ENCODE peak calls at places on chromosomes 1 and 21, in six cellular contexts. One of them, this sample, is unnamed.

GRCh38 chr1:19344372-19344810 is 32.3 kb downstream of the SLC66A1 start:
- DNase-seq in left ventricle myocardium inferior: peak; percentile 65
- DNase-seq in fibroblast of the aortic adventitia: peak; percentile 48
- DNase-seq in A549: peak; percentile 44
- DNase-seq in ascending aorta: peak; percentile 73
- DNase-seq in neural progenitor cell: peak; percentile 77
- DNase-seq in this sample: no peak

GRCh38 chr1:39691383-39692151 is at the start of gene HPCAL4:
- DNase-seq in A549: peak; percentile 80
- DNase-seq in neural progenitor cell: peak; percentile 99
- DNase-seq in fibroblast of the aortic adventitia: peak; percentile 35
- DNase-seq in left ventricle myocardium inferior: peak; percentile 87
- DNase-seq in ascending aorta: peak; percentile 89
- DNase-seq in this sample: no peak

GRCh38 chr1:214224605-214225354 is 56.2 kb upstream of the SMYD2 start:
- DNase-seq in neural progenitor cell: peak; percentile 24
- DNase-seq in ascending aorta: no peak
- DNase-seq in A549: no peak
- DNase-seq in fibroblast of the aortic adventitia: peak; percentile 31
- DNase-seq in left ventricle myocardium inferior: no peak
- DNase-seq in this sample: no peak

GRCh38 chr1:169186106-169186505 is 79.6 kb downstream of the ATP1B1 start:
- DNase-seq in fibroblast of the aortic adventitia: no peak
- DNase-seq in A549: no peak
- DNase-seq in neural progenitor cell: no peak
- DNase-seq in left ventricle myocardium inferior: no peak
- DNase-seq in ascending aorta: no peak
- DNase-seq in this sample: no peak

GRCh38 chr1:162373541-162374375 is 2.9 kb downstream of the SPATA46 start:
- DNase-seq in fibroblast of the aortic adventitia: no peak
- DNase-seq in left ventricle myocardium inferior: no peak
- DNase-seq in ascending aorta: no peak
- DNase-seq in neural progenitor cell: no peak
- DNase-seq in A549: peak; percentile 46
- DNase-seq in this sample: no peak

GRCh38 chr1:113219377-113219776 is 146.4 kb downstream of the LRIG2 start:
- DNase-seq in fibroblast of the aortic adventitia: no peak
- DNase-seq in neural progenitor cell: peak; percentile 35
- DNase-seq in ascending aorta: no peak
- DNase-seq in left ventricle myocardium inferior: no peak
- DNase-seq in A549: no peak
- DNase-seq in this sample: no peak

GRCh38 chr1:60916178-60916577 is 166.2 kb upstream of the NFIA start:
- DNase-seq in A549: no peak
- DNase-seq in left ventricle myocardium inferior: no peak
- DNase-seq in ascending aorta: no peak
- DNase-seq in neural progenitor cell: no peak
- DNase-seq in fibroblast of the aortic adventitia: no peak
- DNase-seq in this sample: no peak

GRCh38 chr1:160538985-160539651 is 16.1 kb upstream of the SLAMF6 start:
- DNase-seq in neural progenitor cell: no peak
- DNase-seq in ascending aorta: no peak
- DNase-seq in left ventricle myocardium inferior: no peak
- DNase-seq in fibroblast of the aortic adventitia: no peak
- DNase-seq in A549: no peak
- DNase-seq in this sample: no peak

GRCh38 chr1:9400425-9401079 is 107.9 kb downstream of the SPSB1 start:
- DNase-seq in A549: peak; percentile 24
- DNase-seq in fibroblast of the aortic adventitia: no peak
- DNase-seq in left ventricle myocardium inferior: no peak
- DNase-seq in ascending aorta: no peak
- DNase-seq in neural progenitor cell: no peak
- DNase-seq in this sample: no peak

GRCh38 chr21:27480841-27481261 is 514.0 kb upstream of the ADAMTS5 start:
- DNase-seq in fibroblast of the aortic adventitia: peak; percentile 81
- DNase-seq in ascending aorta: no peak
- DNase-seq in left ventricle myocardium inferior: no peak
- DNase-seq in neural progenitor cell: no peak
- DNase-seq in A549: no peak
- DNase-seq in this sample: peak; percentile 9

GRCh38 chr1:91781371-91781825 is 104.6 kb downstream of the TGFBR3 start:
- DNase-seq in neural progenitor cell: no peak
- DNase-seq in A549: no peak
- DNase-seq in ascending aorta: peak; percentile 41
- DNase-seq in left ventricle myocardium inferior: no peak
- DNase-seq in fibroblast of the aortic adventitia: peak; percentile 91
- DNase-seq in this sample: no peak

GRCh38 chr21:34530264-34530663 is 18.3 kb upstream of the KCNE1 start:
- DNase-seq in ascending aorta: no peak
- DNase-seq in A549: no peak
- DNase-seq in left ventricle myocardium inferior: no peak
- DNase-seq in neural progenitor cell: no peak
- DNase-seq in fibroblast of the aortic adventitia: peak; percentile 61
- DNase-seq in this sample: no peak

GRCh38 chr1:119771016-119771415 is 2.3 kb upstream of the HMGCS2 start:
- DNase-seq in left ventricle myocardium inferior: peak; percentile 24
- DNase-seq in fibroblast of the aortic adventitia: no peak
- DNase-seq in A549: no peak
- DNase-seq in neural progenitor cell: peak; percentile 61
- DNase-seq in ascending aorta: no peak
- DNase-seq in this sample: peak; percentile 18

GRCh38 chr1:218377143-218377660 is 32.1 kb downstream of the TGFB2 start:
- DNase-seq in A549: peak; percentile 93
- DNase-seq in neural progenitor cell: no peak
- DNase-seq in ascending aorta: no peak
- DNase-seq in fibroblast of the aortic adventitia: peak; percentile 98
- DNase-seq in left ventricle myocardium inferior: no peak
- DNase-seq in this sample: peak; percentile 91

GRCh38 chr1:53618218-53619087 is 120.5 kb downstream of the GLIS1 start:
- DNase-seq in fibroblast of the aortic adventitia: no peak
- DNase-seq in A549: no peak
- DNase-seq in left ventricle myocardium inferior: no peak
- DNase-seq in neural progenitor cell: no peak
- DNase-seq in ascending aorta: peak; percentile 28
- DNase-seq in this sample: no peak

GRCh38 chr1:156804572-156805243 is 11.9 kb downstream of the SH2D2A start:
- DNase-seq in neural progenitor cell: peak; percentile 62
- DNase-seq in A549: no peak
- DNase-seq in fibroblast of the aortic adventitia: peak; percentile 65
- DNase-seq in left ventricle myocardium inferior: no peak
- DNase-seq in ascending aorta: no peak
- DNase-seq in this sample: no peak

GRCh38 chr21:28016571-28016970 is 976.1 kb downstream of the LTN1 start:
- DNase-seq in fibroblast of the aortic adventitia: peak; percentile 61
- DNase-seq in neural progenitor cell: no peak
- DNase-seq in ascending aorta: no peak
- DNase-seq in A549: no peak
- DNase-seq in left ventricle myocardium inferior: no peak
- DNase-seq in this sample: no peak

GRCh38 chr1:119547306-119547705 is 40.3 kb downstream of the HSD3B1 start:
- DNase-seq in neural progenitor cell: no peak
- DNase-seq in A549: no peak
- DNase-seq in left ventricle myocardium inferior: no peak
- DNase-seq in ascending aorta: no peak
- DNase-seq in fibroblast of the aortic adventitia: no peak
- DNase-seq in this sample: no peak

GRCh38 chr1:220775238-220775853 is 11.4 kb upstream of the MTARC1 start:
- DNase-seq in A549: peak; percentile 39
- DNase-seq in fibroblast of the aortic adventitia: peak; percentile 42
- DNase-seq in ascending aorta: peak; percentile 68
- DNase-seq in neural progenitor cell: peak; percentile 59
- DNase-seq in left ventricle myocardium inferior: no peak
- DNase-seq in this sample: no peak

GRCh38 chr1:78559680-78560079 is 60.6 kb upstream of the IFI44L start:
- DNase-seq in ascending aorta: no peak
- DNase-seq in A549: no peak
- DNase-seq in fibroblast of the aortic adventitia: no peak
- DNase-seq in left ventricle myocardium inferior: no peak
- DNase-seq in neural progenitor cell: no peak
- DNase-seq in this sample: no peak

GRCh38 chr21:46369520-46370235 is 45.7 kb downstream of the PCNT start:
- DNase-seq in fibroblast of the aortic adventitia: no peak
- DNase-seq in left ventricle myocardium inferior: no peak
- DNase-seq in A549: no peak
- DNase-seq in neural progenitor cell: no peak
- DNase-seq in ascending aorta: no peak
- DNase-seq in this sample: no peak

GRCh38 chr21:46372014-46372485 is 48.1 kb downstream of the PCNT start:
- DNase-seq in left ventricle myocardium inferior: no peak
- DNase-seq in neural progenitor cell: no peak
- DNase-seq in ascending aorta: no peak
- DNase-seq in A549: no peak
- DNase-seq in fibroblast of the aortic adventitia: no peak
- DNase-seq in this sample: no peak

GRCh38 chr21:46368533-46369285 is 44.8 kb downstream of the PCNT start:
- DNase-seq in fibroblast of the aortic adventitia: no peak
- DNase-seq in ascending aorta: no peak
- DNase-seq in A549: no peak
- DNase-seq in neural progenitor cell: no peak
- DNase-seq in left ventricle myocardium inferior: no peak
- DNase-seq in this sample: no peak

GRCh38 chr21:46374761-46375389 is 50.9 kb downstream of the PCNT start:
- DNase-seq in left ventricle myocardium inferior: no peak
- DNase-seq in A549: no peak
- DNase-seq in neural progenitor cell: no peak
- DNase-seq in fibroblast of the aortic adventitia: no peak
- DNase-seq in ascending aorta: no peak
- DNase-seq in this sample: no peak

DNA sequence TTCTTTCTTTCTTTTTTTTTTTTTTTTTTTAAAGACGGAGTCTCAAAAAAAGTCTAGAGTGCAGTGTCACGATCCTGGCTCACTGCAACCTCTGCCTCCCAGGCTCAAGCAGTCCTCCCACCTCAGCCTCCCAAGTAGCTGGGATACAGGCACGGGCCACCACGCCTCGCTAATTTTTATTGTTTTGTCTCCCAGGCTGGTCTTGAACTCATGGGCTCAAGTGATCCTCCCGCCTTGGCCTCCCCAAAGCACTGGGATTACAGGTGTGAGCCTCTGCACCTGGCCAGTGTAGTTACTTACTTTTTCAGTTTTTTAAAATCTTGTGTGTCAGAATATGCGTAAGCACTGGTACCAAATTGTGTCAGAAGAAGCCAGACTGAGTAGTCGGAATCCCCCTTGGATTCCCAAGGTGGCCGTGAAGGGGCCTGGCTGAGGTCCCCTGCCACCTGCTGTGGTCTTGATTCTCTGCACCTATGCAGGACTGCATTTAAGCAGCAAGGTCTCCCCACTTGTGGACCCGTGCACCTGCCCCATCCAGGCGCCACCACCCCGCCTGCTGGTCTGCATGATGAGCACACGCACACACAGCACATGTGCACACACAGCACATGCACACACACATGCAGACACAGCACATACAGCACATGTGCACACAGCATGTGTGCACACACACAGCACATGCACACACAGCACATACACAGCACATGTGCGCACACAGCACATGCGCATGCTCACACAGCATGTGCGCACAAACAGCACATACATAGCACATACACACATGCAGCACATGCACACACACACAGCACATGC is 47.5 kb downstream of the PCNT start:
- DNase-seq in fibroblast of the aortic adventitia: no peak
- DNase-seq in ascending aorta: no peak
- DNase-seq in left ventricle myocardium inferior: no peak
- DNase-seq in A549: no peak
- DNase-seq in neural progenitor cell: no peak
- DNase-seq in this sample: no peak
- H3K4me3 ChIP-seq in fibroblast of the aortic adventitia: no peak overlapping the region
- H3K4me3 ChIP-seq in ascending aorta: no peak overlapping the region
- H3K4me3 ChIP-seq in left ventricle myocardium inferior: no peak overlapping the region
- H3K4me3 ChIP-seq in A549: no peak overlapping the region
- H3K4me3 ChIP-seq in neural progenitor cell: no peak overlapping the region
- H3K4me3 ChIP-seq in this sample: no peak overlapping the region

DNA sequence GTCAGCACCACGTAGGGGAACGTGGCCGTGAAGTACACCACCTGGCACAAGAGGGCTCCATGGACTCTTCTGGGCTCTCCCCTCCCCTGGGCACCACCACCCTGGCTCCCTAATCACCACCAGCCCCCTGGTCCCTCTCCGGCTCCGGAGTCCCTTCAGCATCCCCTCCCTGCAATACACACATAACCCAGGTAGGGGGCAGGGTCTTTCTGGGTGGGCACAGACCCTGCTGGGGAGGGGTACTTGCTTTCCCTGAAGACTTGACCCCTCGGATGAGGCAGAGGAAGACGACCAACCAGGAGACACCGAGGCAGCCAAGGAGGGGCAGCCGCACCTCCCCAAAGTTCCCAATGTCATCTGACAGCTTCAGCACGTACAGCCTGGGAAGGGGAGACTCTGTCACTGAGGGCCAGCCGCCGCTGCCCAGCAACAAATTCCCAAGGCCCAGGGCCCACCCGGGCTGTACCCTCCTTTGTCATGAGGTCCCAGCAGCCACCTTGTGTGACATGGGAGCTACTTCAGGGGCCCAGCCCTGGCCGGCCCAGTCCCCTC is 11.3 kb downstream of the CCDC24 start:
- DNase-seq in left ventricle myocardium inferior: no peak
- DNase-seq in fibroblast of the aortic adventitia: no peak
- DNase-seq in neural progenitor cell: no peak
- DNase-seq in A549: no peak
- DNase-seq in ascending aorta: no peak
- DNase-seq in this sample: no peak
- TF ChIP-seq CTCF in left ventricle myocardium inferior: no peak
- TF ChIP-seq CTCF in fibroblast of the aortic adventitia: no peak
- TF ChIP-seq CTCF in neural progenitor cell: peak; percentile 45
- TF ChIP-seq CTCF in A549: no peak
- TF ChIP-seq CTCF in ascending aorta: no peak
- TF ChIP-seq CTCF in this sample: no peak

DNA sequence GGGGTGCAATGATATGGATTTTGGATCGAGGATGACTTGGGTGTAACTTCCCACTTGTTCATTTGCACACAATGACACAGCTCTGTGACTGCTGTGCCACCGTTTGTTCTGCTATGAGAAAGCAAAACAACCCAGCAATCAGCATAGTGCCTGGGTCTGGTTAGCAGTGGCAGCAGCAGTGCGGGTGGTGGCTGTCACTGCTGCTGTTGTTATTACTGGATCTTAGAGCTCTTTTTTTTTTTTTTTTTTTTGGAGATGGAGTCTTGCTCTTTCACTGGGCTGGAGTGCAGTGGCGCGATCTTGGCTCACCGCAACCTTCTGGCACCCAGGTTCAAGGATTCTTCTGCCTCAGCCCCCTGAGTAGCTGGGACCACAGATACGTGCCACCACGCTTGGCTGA is 56.9 kb downstream of the TBCE start:
- DNase-seq in fibroblast of the aortic adventitia: no peak
- DNase-seq in ascending aorta: no peak
- DNase-seq in A549: no peak
- DNase-seq in neural progenitor cell: no peak
- DNase-seq in left ventricle myocardium inferior: no peak
- DNase-seq in this sample: no peak
- H3K4me3 ChIP-seq in fibroblast of the aortic adventitia: no peak overlapping the region
- H3K4me3 ChIP-seq in ascending aorta: no peak overlapping the region
- H3K4me3 ChIP-seq in A549: no peak overlapping the region
- H3K4me3 ChIP-seq in neural progenitor cell: no peak overlapping the region
- H3K4me3 ChIP-seq in left ventricle myocardium inferior: no peak overlapping the region
- H3K4me3 ChIP-seq in this sample: no peak overlapping the region

DNA sequence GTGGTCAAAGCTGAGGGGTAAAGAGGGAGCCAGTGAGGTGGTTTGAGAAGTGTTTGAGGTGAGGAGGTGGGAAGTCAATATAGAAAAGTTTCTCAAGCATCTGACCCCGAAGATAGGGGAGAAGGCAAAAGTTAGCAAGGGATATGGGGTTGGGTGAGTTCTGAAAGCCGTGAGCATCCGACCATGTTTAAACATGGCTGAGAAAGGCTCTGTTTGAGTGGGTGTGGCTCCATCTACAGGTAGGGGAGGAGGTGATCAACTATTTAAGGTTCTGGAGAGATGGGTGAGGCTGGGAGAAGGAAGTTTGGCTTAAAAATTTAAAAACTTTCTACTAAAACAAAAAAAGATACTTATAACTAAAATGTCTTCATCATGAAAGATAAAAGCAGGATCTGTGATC is 273.8 kb downstream of the KCNJ6 start:
- DNase-seq in fibroblast of the aortic adventitia: no peak
- DNase-seq in A549: peak; percentile 37
- DNase-seq in neural progenitor cell: peak; percentile 78
- DNase-seq in left ventricle myocardium inferior: no peak
- DNase-seq in ascending aorta: no peak
- DNase-seq in this sample: no peak
- TF ChIP-seq CTCF in fibroblast of the aortic adventitia: no peak
- TF ChIP-seq CTCF in A549: peak; percentile 18
- TF ChIP-seq CTCF in neural progenitor cell: peak; percentile 69
- TF ChIP-seq CTCF in left ventricle myocardium inferior: peak; percentile 36
- TF ChIP-seq CTCF in ascending aorta: no peak
- TF ChIP-seq CTCF in this sample: peak; percentile 28

This sample was measured in epithelial cell of proximal tubule.